ENCODE peak calls at places on chromosomes 5 and 9, in six cellular contexts. Q is K562, N is MM.1S, L is astrocyte, P is GM23338, H is GM23248. X is an unnamed sample.

GRCh38 chr9:122383992-122384461 is 13.2 kb downstream of the PTGS1 start:
- DNase-seq in Q (no peak), N (no peak), L (peak; percentile 37), P (no peak), H (peak; percentile 87), X (no peak)

GRCh38 chr9:111236337-111236736 is 93.7 kb downstream of the OR2K2 start:
- DNase-seq in Q (no peak), N (no peak), L (no peak), P (no peak), H (no peak), X (no peak)

GRCh38 chr9:91100878-91101450 is 260.8 kb downstream of the AUH start:
- DNase-seq in Q (no peak), N (no peak), L (no peak), P (no peak), H (no peak), X (no peak)

GRCh38 chr9:97555164-97555563 is 53.7 kb downstream of the TMOD1 start:
- DNase-seq in Q (no peak), N (no peak), L (peak; percentile 7), P (no peak), H (no peak), X (no peak)

GRCh38 chr9:92247296-92247695 is 46.2 kb downstream of the IARS1 start:
- DNase-seq in Q (no peak), N (no peak), L (no peak), P (no peak), H (no peak), X (no peak)

GRCh38 chr5:66222455-66222854 is 78.4 kb downstream of the SREK1 start:
- DNase-seq in Q (no peak), N (peak; percentile 90), L (no peak), P (no peak), H (no peak), X (peak; percentile 28)

GRCh38 chr9:15738011-15738410 is 185.2 kb downstream of the CCDC171 start:
- DNase-seq in Q (no peak), N (no peak), L (no peak), P (no peak), H (peak; percentile 12), X (no peak)

GRCh38 chr9:2120926-2121689 is 106.0 kb downstream of the SMARCA2 start:
- DNase-seq in Q (peak; percentile 7), N (no peak), L (peak; percentile 41), P (no peak), H (peak; percentile 56), X (no peak)

GRCh38 chr5:177189416-177189815 is 55.8 kb downstream of the NSD1 start:
- DNase-seq in Q (no peak), N (no peak), L (peak; percentile 39), P (no peak), H (peak; percentile 46), X (no peak)

GRCh38 chr5:64637837-64638443 is 52.4 kb upstream of the SHISAL2B start:
- DNase-seq in Q (no peak), N (no peak), L (no peak), P (peak; percentile 46), H (peak; percentile 16), X (no peak)

GRCh38 chr9:127132921-127133647 is 10.6 kb upstream of the ANGPTL2 start:
- DNase-seq in Q (no peak), N (no peak), L (peak; percentile 46), P (peak; percentile 63), H (peak; percentile 74), X (no peak)

GRCh38 chr5:172716796-172717313 is 54.1 kb downstream of the DUSP1 start:
- DNase-seq in Q (peak; percentile 81), N (peak; percentile 71), L (peak; percentile 52), P (peak; percentile 87), H (peak; percentile 89), X (peak; percentile 75)

GRCh38 chr5:130270786-130271185 is 366.5 kb downstream of the CHSY3 start:
- DNase-seq in Q (no peak), N (no peak), L (no peak), P (no peak), H (no peak), X (no peak)

GRCh38 chr5:143115381-143115780 is 288.1 kb downstream of the NR3C1 start:
- DNase-seq in Q (no peak), N (peak; percentile 21), L (no peak), P (no peak), H (no peak), X (no peak)

GRCh38 chr9:4077499-4078102 is 222.3 kb downstream of the GLIS3 start:
- DNase-seq in Q (peak; percentile 21), N (peak; percentile 56), L (peak; percentile 61), P (peak; percentile 86), H (peak; percentile 88), X (peak; percentile 18)

GRCh38 chr5:125584119-125584518 is 837.7 kb upstream of the ZNF608 start:
- DNase-seq in Q (no peak), N (no peak), L (peak; percentile 68), P (no peak), H (no peak), X (no peak)

GRCh38 chr5:73419414-73420390 is 28.9 kb downstream of the FOXD1 start:
- DNase-seq in Q (no peak), N (no peak), L (peak; percentile 89), P (peak; percentile 70), H (peak; percentile 76), X (no peak)

GRCh38 chr5:124461110-124461509 is 285.3 kb downstream of the ZNF608 start:
- DNase-seq in Q (no peak), N (no peak), L (no peak), P (no peak), H (no peak), X (no peak)

GRCh38 chr9:71783120-71783523 is 14.8 kb upstream of the CEMIP2 start:
- DNase-seq in Q (no peak), N (no peak), L (no peak), P (no peak), H (no peak), X (peak; percentile 35)

GRCh38 chr9:127873886-127874285 is 3.6 kb downstream of the AK1 start:
- DNase-seq in Q (no peak), N (no peak), L (no peak), P (no peak), H (peak; percentile 74), X (no peak)

GRCh38 chr9:87620727-87621322 is 105.1 kb upstream of the CTSL start:
- DNase-seq in Q (no peak), N (no peak), L (no peak), P (no peak), H (no peak), X (no peak)

GRCh38 chr9:14779566-14780022 is 57.1 kb upstream of the CER1 start:
- DNase-seq in Q (no peak), N (no peak), L (no peak), P (no peak), H (no peak), X (no peak)

GRCh38 chr5:14534773-14535172 is 46.8 kb upstream of the OTULINL start:
- DNase-seq in Q (no peak), N (no peak), L (no peak), P (peak; percentile 21), H (no peak), X (no peak)

GRCh38 chr9:94534901-94535300 is 20.0 kb upstream of the PCAT7 start:
- DNase-seq in Q (no peak), N (no peak), L (no peak), P (no peak), H (peak; percentile 4), X (no peak)

GRCh38 chr5:158423623-158424200 is 564.8 kb upstream of the CLINT1 start:
- DNase-seq in Q (no peak), N (no peak), L (peak; percentile 36), P (no peak), H (no peak), X (no peak)

GRCh38 chr9:112858625-112859147 is 32.0 kb downstream of the SLC46A2 start:
- DNase-seq in Q (no peak), N (no peak), L (no peak), P (no peak), H (peak; percentile 74), X (no peak)

GRCh38 chr5:77632526-77633268 is 5.8 kb downstream of the OTP start:
- DNase-seq in Q (no peak), N (no peak), L (no peak), P (peak; percentile 62), H (no peak), X (no peak)
- TF ChIP-seq EZH2 in Q (no peak), N (no peak), L (peak; percentile 72), P (peak; percentile 95), H (peak; percentile 58), X (no peak)

DNA sequence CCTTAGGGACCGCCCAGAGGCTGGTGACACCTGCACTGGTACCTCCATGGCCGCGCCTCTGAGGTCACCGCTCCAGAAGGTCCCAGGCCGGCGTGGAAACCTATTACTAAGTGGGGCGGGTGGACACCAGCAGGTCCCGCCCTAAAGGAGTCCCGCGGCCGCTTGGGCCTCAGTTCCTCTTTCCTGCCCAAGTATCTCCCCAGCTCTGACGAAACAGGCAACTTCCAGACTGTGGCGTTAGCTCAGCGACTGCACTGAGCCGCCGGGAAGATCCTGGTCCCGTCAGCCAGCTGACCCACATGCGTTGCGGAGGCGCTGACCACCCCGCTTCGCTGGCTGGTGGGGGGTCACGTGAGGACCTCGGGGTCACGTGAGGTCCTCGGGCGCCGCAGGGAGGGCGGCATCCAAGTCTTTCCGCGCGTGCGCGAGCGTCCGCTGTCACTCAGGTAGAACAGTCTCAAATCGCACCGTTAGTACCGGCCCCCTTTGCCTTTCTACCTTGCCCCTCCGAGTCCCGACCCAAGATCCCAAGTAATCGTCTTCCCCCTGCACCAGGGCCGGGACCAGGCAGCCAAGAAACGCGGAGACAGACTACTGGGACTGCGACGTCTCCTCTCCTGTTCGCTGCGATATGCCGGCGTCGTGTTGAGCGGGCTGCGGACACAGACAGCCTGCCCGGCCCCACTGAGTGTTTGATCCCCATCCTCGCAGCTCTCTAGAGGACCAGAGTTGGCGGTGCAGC is 53.7 kb upstream of the KDM4C start:
- DNase-seq in Q (no peak), N (peak; percentile 94), L (peak; percentile 64), P (peak; percentile 97), H (peak; percentile 87), X (peak; percentile 66)
- H3K27ac ChIP-seq in Q (no peak overlapping the region), N (peak overlapping the region; percentile 71), L (no peak overlapping the region), P (peak overlapping the region; percentile 96), H (no peak overlapping the region), X (peak overlapping the region; percentile 74)

DNA sequence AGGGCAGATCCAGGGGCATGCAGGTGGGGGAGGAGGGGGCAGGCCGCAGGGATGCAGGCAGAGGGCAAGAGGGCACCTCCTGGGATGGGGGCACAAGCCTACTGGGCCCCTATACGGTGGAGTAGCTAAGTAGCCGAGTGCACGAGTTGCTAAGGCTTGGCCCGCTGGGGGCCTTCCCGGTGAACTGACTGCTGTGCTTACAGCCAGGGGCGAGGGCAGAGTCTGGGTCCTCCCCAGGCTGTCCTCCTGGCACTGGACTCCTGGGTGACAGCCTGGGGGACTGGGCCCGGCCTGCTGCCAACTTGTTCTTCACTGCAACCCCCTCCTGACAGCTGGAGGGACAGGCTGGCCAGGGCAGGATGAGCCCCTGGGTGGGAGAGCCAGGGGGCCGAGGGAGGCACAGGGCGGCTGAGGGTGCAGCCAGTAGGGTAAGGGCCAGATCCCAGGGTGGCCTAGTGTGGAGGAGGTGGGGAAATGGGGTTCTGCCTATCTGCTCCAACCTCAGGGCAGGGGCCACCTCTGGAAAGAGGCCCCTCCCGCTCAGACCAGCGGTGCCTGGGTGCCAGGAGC is 1.7 kb upstream of the EGFL7 start:
- DNase-seq in Q (no peak), N (no peak), L (no peak), P (no peak), H (no peak), X (no peak)
- H3K4me1 ChIP-seq in Q (peaks cover 26% of the 10 kb centered on the region), N (no peaks in the 10 kb centered on the region), L (peaks cover 4% of the 10 kb centered on the region), P (no peaks in the 10 kb centered on the region), H (no peaks in the 10 kb centered on the region), X (peaks cover 7% of the 10 kb centered on the region)

DNA sequence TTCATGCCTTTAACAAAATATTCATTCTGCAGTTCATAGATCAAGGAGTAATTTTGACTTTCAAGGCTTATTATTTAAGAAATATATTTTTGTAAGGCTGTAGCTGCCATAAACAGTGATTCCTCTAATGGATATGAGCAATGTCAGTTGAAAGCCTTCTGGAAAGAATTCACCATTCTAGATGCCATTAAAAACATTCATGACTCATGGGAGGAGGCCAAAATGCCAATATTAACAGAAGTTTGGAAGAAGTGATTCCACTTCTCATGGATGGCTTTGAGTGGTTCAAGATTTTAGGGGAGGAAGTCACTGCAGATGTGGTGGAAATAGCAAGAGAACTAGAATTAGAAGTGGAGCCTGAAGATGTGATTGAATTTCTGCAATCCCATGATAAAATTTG is 229.1 kb downstream of the DEPDC1B start:
- DNase-seq in Q (no peak), N (no peak), L (no peak), P (no peak), H (no peak), X (no peak)
- TF ChIP-seq EZH2 in Q (no peak), N (no peak), L (no peak), P (no peak), H (no peak), X (no peak)

X was measured in DND-41.